ENCODE peak calls at places on chromosomes 12 and 14, in nine cellular contexts. A is naive thymus-derived CD4-positive, alpha-beta T cell; Z is activated T-cell treated with anti-CD3 and anti-CD28 coated beads for 24 hours; F is stimulated activated CD8-positive, alpha-beta memory T cell treated with anti-CD3 and anti-CD28 coated beads, Interleukin-7, amount 100 ng/mL, for 1 hour; W is fibroblast of lung; H is activated naive CD4-positive, alpha-beta T cell treated with Interleukin-2 at 50 U/mL for 16 hours; K is right cardiac atrium; U is activated CD4-positive, alpha-beta T cell treated with anti-CD3 and anti-CD28 coated beads, Interleukin-2, amount 50 U/mL, for 48 hours; M is fibroblast of mammary gland. V is an unnamed sample.

GRCh38 chr14:84029720-84030119 is 1500.2 kb upstream of the FLRT2 start:
- DNase-seq in A (no peak), Z (no peak), F (no peak), W (no peak), H (no peak), K (no peak), U (no peak), M (no peak), V (no peak)

GRCh38 chr12:57455374-57456144 is 452 bp downstream of the INHBE start:
- DNase-seq in A (no peak), Z (no peak), F (no peak), W (no peak), H (no peak), K (peak; percentile 44), U (no peak), M (no peak), V (no peak)

GRCh38 chr14:92310776-92311375 is 12.1 kb upstream of the SLC24A4 start:
- DNase-seq in A (no peak), Z (no peak), F (no peak), W (peak; percentile 56), H (no peak), K (no peak), U (no peak), M (no peak), V (no peak)

GRCh38 chr12:124434951-124435805 is 132.2 kb downstream of the NCOR2 start:
- DNase-seq in A (no peak), Z (no peak), F (no peak), W (no peak), H (no peak), K (peak; percentile 45), U (no peak), M (no peak), V (no peak)

GRCh38 chr12:2411586-2412304 is 359.0 kb downstream of the CACNA1C start:
- DNase-seq in A (no peak), Z (no peak), F (no peak), W (no peak), H (no peak), K (no peak), U (no peak), M (no peak), V (no peak)

GRCh38 chr14:29853272-29853671 is 74.4 kb downstream of the PRKD1 start:
- DNase-seq in A (no peak), Z (no peak), F (no peak), W (peak; percentile 21), H (no peak), K (no peak), U (no peak), M (no peak), V (no peak)

GRCh38 chr12:49776413-49776812 is 35.1 kb downstream of the TMBIM6 start:
- DNase-seq in A (peak; percentile 43), Z (peak; percentile 44), F (no peak), W (peak; percentile 87), H (peak; percentile 55), K (peak; percentile 84), U (peak; percentile 63), M (peak; percentile 81), V (peak; percentile 54)

GRCh38 chr14:55107766-55108554 is 21.1 kb upstream of the LGALS3 start:
- DNase-seq in A (no peak), Z (no peak), F (no peak), W (peak; percentile 98), H (peak; percentile 54), K (peak; percentile 96), U (peak; percentile 46), M (peak; percentile 99), V (peak; percentile 43)

GRCh38 chr14:90577661-90578282 is 180.9 kb downstream of the CALM1 start:
- DNase-seq in A (no peak), Z (no peak), F (no peak), W (no peak), H (no peak), K (peak; percentile 87), U (no peak), M (no peak), V (no peak)

GRCh38 chr12:68977335-68977734 is 44.4 kb upstream of the CPM start:
- DNase-seq in A (no peak), Z (no peak), F (no peak), W (no peak), H (no peak), K (no peak), U (no peak), M (no peak), V (no peak)

GRCh38 chr14:95555053-95555452 is 20.2 kb downstream of the GLRX5 start:
- DNase-seq in A (no peak), Z (no peak), F (no peak), W (no peak), H (no peak), K (no peak), U (no peak), M (no peak), V (no peak)

V was measured in T-helper 2 cell treated with Interferon-gamma antibody and Interleukin-4, amounts not matched to agents 5 μg/mL and 100 μg/mL, for 36 hours.